ENCODE peak calls at places on chromosomes 6 and 20, in four cellular contexts. One of them, this sample, is unnamed. For H3K4me1, the result is how much of the 10 kb centered on the place peaks cover.

GRCh38 chr6:148064406-148065134 is 278.1 kb upstream of the SASH1 start:
- DNase-seq in testis: peak
- DNase-seq in HepG2: no peak
- DNase-seq in Peyer's patch: no peak
- DNase-seq in this sample: no peak

GRCh38 chr20:24462461-24463010 is 6.9 kb upstream of the SYNDIG1 start:
- DNase-seq in HepG2: no peak
- DNase-seq in Peyer's patch: no peak
- DNase-seq in testis: no peak
- DNase-seq in this sample: no peak

GRCh38 chr6:100719883-100720682 is 161.0 kb downstream of the ASCC3 start:
- DNase-seq in testis: no peak
- DNase-seq in Peyer's patch: no peak
- DNase-seq in HepG2: peak
- DNase-seq in this sample: no peak

GRCh38 chr6:87241304-87241703 is 81.1 kb upstream of the SMIM8 start:
- DNase-seq in HepG2: no peak
- DNase-seq in testis: no peak
- DNase-seq in Peyer's patch: no peak
- DNase-seq in this sample: no peak

GRCh38 chr6:114080891-114081510 is 110.1 kb upstream of the HDAC2 start:
- DNase-seq in HepG2: no peak
- DNase-seq in Peyer's patch: no peak
- DNase-seq in testis: no peak
- DNase-seq in this sample: no peak

GRCh38 chr20:37846573-37846972 is 56.4 kb upstream of the VSTM2L start:
- DNase-seq in Peyer's patch: no peak
- DNase-seq in testis: no peak
- DNase-seq in HepG2: no peak
- DNase-seq in this sample: no peak

GRCh38 chr6:159973951-159974350 is 5.1 kb downstream of the IGF2R start:
- DNase-seq in Peyer's patch: no peak
- DNase-seq in testis: no peak
- DNase-seq in HepG2: peak
- DNase-seq in this sample: no peak

GRCh38 chr20:53773792-53774371 is 180.2 kb upstream of the ZNF217 start:
- DNase-seq in testis: no peak
- DNase-seq in Peyer's patch: peak
- DNase-seq in HepG2: peak
- DNase-seq in this sample: no peak

GRCh38 chr6:156662025-156662445 is 115.1 kb upstream of the ARID1B start:
- DNase-seq in HepG2: peak
- DNase-seq in Peyer's patch: no peak
- DNase-seq in testis: peak
- DNase-seq in this sample: no peak

GRCh38 chr6:83878902-83879644 is 19.6 kb downstream of the CYB5R4 start:
- DNase-seq in testis: no peak
- DNase-seq in HepG2: peak
- DNase-seq in Peyer's patch: no peak
- DNase-seq in this sample: no peak

GRCh38 chr6:32638521-32639219 is 1.5 kb downstream of the HLA-DQA1 start:
- DNase-seq in Peyer's patch: no peak
- DNase-seq in HepG2: no peak
- DNase-seq in testis: no peak
- DNase-seq in this sample: no peak

GRCh38 chr6:32642707-32643106 is 5.5 kb downstream of the HLA-DQA1 start:
- DNase-seq in testis: no peak
- DNase-seq in Peyer's patch: no peak
- DNase-seq in HepG2: no peak
- DNase-seq in this sample: no peak

GRCh38 chr6:32639440-32640394 is 2.5 kb downstream of the HLA-DQA1 start:
- DNase-seq in HepG2: no peak
- DNase-seq in Peyer's patch: no peak
- DNase-seq in testis: no peak
- DNase-seq in this sample: no peak

GRCh38 chr6:32643904-32644303 is 6.7 kb downstream of the HLA-DQA1 start:
- DNase-seq in testis: no peak
- DNase-seq in HepG2: no peak
- DNase-seq in Peyer's patch: no peak
- DNase-seq in this sample: no peak

DNA sequence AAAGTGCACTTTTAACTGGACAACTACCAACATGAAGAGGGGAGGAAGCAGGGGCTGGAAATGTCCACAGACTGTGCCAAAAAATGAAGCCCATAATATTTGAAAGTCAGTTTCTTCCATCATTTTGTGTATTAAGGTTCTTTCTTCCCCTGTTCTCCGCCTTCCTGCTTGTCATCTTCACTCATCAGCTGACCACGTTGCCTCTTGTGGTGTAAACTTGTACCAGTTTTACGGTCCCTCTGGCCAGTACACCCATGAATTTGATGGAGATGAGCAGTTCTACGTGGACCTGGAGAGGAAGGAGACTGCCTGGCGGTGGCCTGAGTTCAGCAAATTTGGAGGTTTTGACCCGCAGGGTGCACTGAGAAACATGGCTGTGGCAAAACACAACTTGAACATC is 3.9 kb downstream of the HLA-DQA1 start:
- DNase-seq in Peyer's patch: no peak
- DNase-seq in HepG2: no peak
- DNase-seq in testis: no peak
- DNase-seq in this sample: no peak
- TF ChIP-seq POLR2A in Peyer's patch: no peak
- TF ChIP-seq POLR2A in HepG2: no peak
- TF ChIP-seq POLR2A in testis: no peak
- TF ChIP-seq POLR2A in this sample: no peak

GRCh38 chr20:10625641-10626040 is 48.2 kb downstream of the JAG1 start:
- DNase-seq in Peyer's patch: no peak
- DNase-seq in testis: no peak
- DNase-seq in HepG2: no peak
- DNase-seq in this sample: no peak
- H3K4me1 ChIP-seq in Peyer's patch: under half
- H3K4me1 ChIP-seq in testis: under half
- H3K4me1 ChIP-seq in HepG2: under half
- H3K4me1 ChIP-seq in this sample: under half

GRCh38 chr6:98841589-98842488 is 7.5 kb downstream of the POU3F2 start:
- DNase-seq in testis: no peak
- DNase-seq in HepG2: no peak
- DNase-seq in Peyer's patch: no peak
- DNase-seq in this sample: no peak

GRCh38 chr6:98838027-98838426 is 3.7 kb downstream of the POU3F2 start:
- DNase-seq in testis: no peak
- DNase-seq in HepG2: no peak
- DNase-seq in Peyer's patch: no peak
- DNase-seq in this sample: no peak

GRCh38 chr6:98841114-98841513 is 6.7 kb downstream of the POU3F2 start:
- DNase-seq in Peyer's patch: no peak
- DNase-seq in HepG2: no peak
- DNase-seq in testis: no peak
- DNase-seq in this sample: no peak

GRCh38 chr6:98840385-98840784 is 6.0 kb downstream of the POU3F2 start:
- DNase-seq in HepG2: no peak
- DNase-seq in Peyer's patch: no peak
- DNase-seq in testis: no peak
- DNase-seq in this sample: no peak

DNA sequence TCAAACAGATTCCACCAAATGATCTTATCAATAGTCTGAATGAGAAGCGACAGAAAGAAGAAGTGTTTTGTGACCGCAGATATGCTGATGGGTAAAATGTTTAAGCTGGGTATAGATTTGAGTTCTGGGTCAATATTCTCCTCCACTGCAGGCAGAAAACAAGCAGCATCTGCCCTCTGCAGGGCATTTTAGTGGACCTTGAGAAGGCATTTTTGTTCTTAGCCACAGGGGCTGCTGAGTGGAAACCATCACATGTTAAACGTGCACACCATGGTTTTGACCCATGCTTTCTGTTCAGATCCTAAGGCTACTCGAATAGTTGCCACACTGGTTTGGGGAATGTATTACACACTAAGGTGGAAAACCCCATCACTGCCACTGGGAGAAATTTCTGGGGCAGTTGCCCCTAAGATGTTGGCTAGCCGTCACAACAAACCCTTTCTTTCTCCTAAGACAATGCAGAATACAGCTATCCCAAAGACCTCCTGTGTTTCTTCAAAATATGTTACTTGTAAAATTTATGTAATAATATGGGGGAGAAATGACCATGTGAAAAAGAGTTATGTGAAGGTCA is 5.5 kb downstream of the POU3F2 start:
- DNase-seq in testis: no peak
- DNase-seq in Peyer's patch: no peak
- DNase-seq in HepG2: peak
- DNase-seq in this sample: no peak
- TF ChIP-seq CTCF in testis: no peak
- TF ChIP-seq CTCF in Peyer's patch: no peak
- TF ChIP-seq CTCF in HepG2: peak
- TF ChIP-seq CTCF in this sample: no peak

GRCh38 chr6:24718449-24719124 is 367 bp downstream of the C6orf62 start:
- DNase-seq in Peyer's patch: no peak
- DNase-seq in HepG2: no peak
- DNase-seq in testis: no peak
- DNase-seq in this sample: no peak

GRCh38 chr6:24720604-24721460 is 1.9 kb upstream of the C6orf62 start:
- DNase-seq in Peyer's patch: peak
- DNase-seq in HepG2: peak
- DNase-seq in testis: peak
- DNase-seq in this sample: peak

GRCh38 chr6:24719125-24719931 is at the start of gene C6orf62:
- DNase-seq in testis: peak
- DNase-seq in Peyer's patch: peak
- DNase-seq in HepG2: no peak
- DNase-seq in this sample: no peak

GRCh38 chr6:24721461-24722215 is 2.7 kb upstream of the C6orf62 start:
- DNase-seq in Peyer's patch: peak
- DNase-seq in testis: peak
- DNase-seq in HepG2: no peak
- DNase-seq in this sample: no peak

DNA sequence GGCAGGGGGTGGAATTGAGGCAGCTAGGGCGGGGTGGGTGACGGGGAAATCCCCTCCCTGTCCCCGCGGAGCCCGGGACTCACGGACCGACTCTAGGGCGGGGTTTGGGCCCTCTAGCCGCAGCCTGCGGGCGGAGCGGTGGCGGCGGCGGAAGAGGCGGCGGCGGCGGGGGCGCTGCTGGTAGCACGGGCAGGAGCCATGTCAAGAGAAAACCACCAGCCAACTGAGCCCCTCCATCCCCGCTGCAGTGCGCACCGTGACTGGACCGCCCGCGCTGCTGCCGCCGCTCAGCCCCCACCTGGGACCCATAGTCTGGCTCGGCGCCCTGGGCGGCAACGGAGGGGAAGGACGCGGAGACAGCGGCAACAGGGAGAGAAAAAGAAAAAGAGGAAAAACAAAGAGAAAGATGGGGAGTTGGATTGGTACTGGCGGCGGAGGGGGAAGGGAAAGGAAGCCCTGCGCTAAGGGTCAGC is 1.2 kb upstream of the C6orf62 start:
- DNase-seq in testis: peak
- DNase-seq in Peyer's patch: peak
- DNase-seq in HepG2: peak
- DNase-seq in this sample: peak
- TF ChIP-seq POLR2A in testis: no peak
- TF ChIP-seq POLR2A in Peyer's patch: no peak
- TF ChIP-seq POLR2A in HepG2: no peak
- TF ChIP-seq POLR2A in this sample: no peak

DNA sequence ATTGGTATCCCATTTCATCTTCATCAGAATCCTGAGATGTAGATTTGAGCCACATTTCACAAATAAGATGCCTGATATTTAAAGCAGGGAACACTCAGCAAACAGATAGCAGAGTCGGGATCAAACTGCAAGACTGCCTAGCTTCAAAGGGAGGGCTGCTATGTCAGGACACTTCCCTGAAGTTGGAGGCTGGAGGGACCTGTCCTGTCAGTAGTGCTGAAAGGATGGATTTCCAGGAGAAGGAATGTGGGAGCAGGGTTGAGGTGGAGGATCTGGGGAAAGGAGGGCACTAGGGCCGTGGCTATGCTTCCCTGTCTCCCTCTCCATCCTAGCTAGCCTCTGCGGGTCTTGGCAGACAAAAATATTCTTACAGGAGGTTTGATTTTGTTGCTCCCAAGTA is 32.2 kb downstream of the COX4I2 start:
- DNase-seq in testis: no peak
- DNase-seq in Peyer's patch: no peak
- DNase-seq in HepG2: no peak
- DNase-seq in this sample: no peak
- H3K4me1 ChIP-seq in testis: half or more
- H3K4me1 ChIP-seq in Peyer's patch: half or more
- H3K4me1 ChIP-seq in HepG2: half or more
- H3K4me1 ChIP-seq in this sample: half or more

GRCh38 chr20:3449319-3449718 is 21.5 kb upstream of the ATRN start:
- DNase-seq in testis: no peak
- DNase-seq in Peyer's patch: no peak
- DNase-seq in HepG2: no peak
- DNase-seq in this sample: no peak

GRCh38 chr20:3452690-3453089 is 18.1 kb upstream of the ATRN start:
- DNase-seq in HepG2: no peak
- DNase-seq in Peyer's patch: no peak
- DNase-seq in testis: no peak
- DNase-seq in this sample: no peak

GRCh38 chr20:3447321-3447720 is 23.5 kb upstream of the ATRN start:
- DNase-seq in HepG2: no peak
- DNase-seq in testis: no peak
- DNase-seq in Peyer's patch: no peak
- DNase-seq in this sample: no peak

GRCh38 chr20:3452127-3452526 is 18.7 kb upstream of the ATRN start:
- DNase-seq in testis: no peak
- DNase-seq in Peyer's patch: no peak
- DNase-seq in HepG2: no peak
- DNase-seq in this sample: no peak

GRCh38 chr20:3446779-3447178 is 24.0 kb upstream of the ATRN start:
- DNase-seq in HepG2: no peak
- DNase-seq in testis: no peak
- DNase-seq in Peyer's patch: no peak
- DNase-seq in this sample: no peak
- TF ChIP-seq CTCF in HepG2: no peak
- TF ChIP-seq CTCF in testis: no peak
- TF ChIP-seq CTCF in Peyer's patch: no peak
- TF ChIP-seq CTCF in this sample: no peak

GRCh38 chr6:15090145-15090579 is 155.7 kb upstream of the JARID2 start:
- DNase-seq in HepG2: no peak
- DNase-seq in Peyer's patch: no peak
- DNase-seq in testis: peak
- DNase-seq in this sample: peak
- TF ChIP-seq POLR2A in HepG2: no peak
- TF ChIP-seq POLR2A in Peyer's patch: no peak
- TF ChIP-seq POLR2A in testis: no peak
- TF ChIP-seq POLR2A in this sample: no peak

DNA sequence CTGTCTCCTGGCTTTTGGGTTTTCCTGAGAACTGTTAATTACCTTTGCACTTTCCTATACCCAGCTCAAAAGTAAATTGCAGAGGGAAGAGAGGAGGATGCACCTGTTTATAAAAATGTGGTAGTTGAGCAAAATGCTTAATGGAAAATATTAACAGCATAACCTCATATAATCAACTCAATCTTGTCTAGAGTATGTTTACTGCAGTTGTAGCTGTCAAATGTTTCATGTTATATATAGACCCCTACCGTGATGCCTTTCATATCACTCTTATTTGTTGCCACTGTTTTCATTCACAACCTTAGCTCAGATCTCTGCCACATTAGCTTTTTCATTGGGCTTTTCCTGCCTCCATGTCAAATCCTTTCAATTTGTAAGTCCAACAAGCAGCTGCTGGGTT is 36.0 kb downstream of the ANKRD6 start:
- DNase-seq in testis: no peak
- DNase-seq in Peyer's patch: no peak
- DNase-seq in HepG2: no peak
- DNase-seq in this sample: no peak
- H3K4me1 ChIP-seq in testis: under half
- H3K4me1 ChIP-seq in Peyer's patch: under half
- H3K4me1 ChIP-seq in HepG2: under half
- H3K4me1 ChIP-seq in this sample: under half

This sample was measured in gastrocnemius medialis.